ENCODE peak calls at places on chromosomes 3 and 15, in four cellular contexts. D, H, M and V are unnamed samples.

GRCh38 chr3:175103298-175103697 is 244.2 kb downstream of the NAALADL2 start:
- DNase-seq in D (no peak), H (no peak), M (no peak), V (no peak)

GRCh38 chr15:25903024-25903581 is 40.0 kb upstream of the ATP10A start:
- DNase-seq in D (no peak), H (no peak), M (no peak), V (no peak)

GRCh38 chr15:93422476-93422875 is 333.5 kb upstream of the RGMA start:
- DNase-seq in D (no peak), H (no peak), M (no peak), V (no peak)

GRCh38 chr3:131630117-131630516 is 127.3 kb upstream of the MRPL3 start:
- DNase-seq in D (no peak), H (no peak), M (no peak), V (no peak)

GRCh38 chr15:57697588-57697987 is 8.9 kb upstream of the POLR2M start:
- DNase-seq in D (no peak), H (no peak), M (no peak), V (no peak)

GRCh38 chr3:187628169-187628568 is 42.0 kb downstream of the SST start:
- DNase-seq in D (no peak), H (no peak), M (no peak), V (no peak)

GRCh38 chr3:49260711-49261357 is 16.2 kb downstream of the C3orf62 start:
- DNase-seq in D (no peak), H (no peak), M (no peak), V (no peak)

GRCh38 chr3:144053121-144053520 is 81.5 kb downstream of the DIPK2A start:
- DNase-seq in D (no peak), H (no peak), M (no peak), V (no peak)

GRCh38 chr3:197734667-197735318 is 1.9 kb downstream of the RUBCN start:
- DNase-seq in D (no peak), H (peak), M (no peak), V (no peak)

GRCh38 chr3:71302604-71303003 is 280.9 kb downstream of the FOXP1 start:
- DNase-seq in D (no peak), H (no peak), M (no peak), V (no peak)

GRCh38 chr3:71304261-71304646 is 279.3 kb downstream of the FOXP1 start:
- DNase-seq in D (no peak), H (no peak), M (no peak), V (no peak)

GRCh38 chr3:71305246-71306206 is 278.0 kb downstream of the FOXP1 start:
- DNase-seq in D (no peak), H (no peak), M (no peak), V (no peak)

GRCh38 chr3:71303627-71304260 is 279.8 kb downstream of the FOXP1 start:
- DNase-seq in D (no peak), H (no peak), M (no peak), V (no peak)

DNA sequence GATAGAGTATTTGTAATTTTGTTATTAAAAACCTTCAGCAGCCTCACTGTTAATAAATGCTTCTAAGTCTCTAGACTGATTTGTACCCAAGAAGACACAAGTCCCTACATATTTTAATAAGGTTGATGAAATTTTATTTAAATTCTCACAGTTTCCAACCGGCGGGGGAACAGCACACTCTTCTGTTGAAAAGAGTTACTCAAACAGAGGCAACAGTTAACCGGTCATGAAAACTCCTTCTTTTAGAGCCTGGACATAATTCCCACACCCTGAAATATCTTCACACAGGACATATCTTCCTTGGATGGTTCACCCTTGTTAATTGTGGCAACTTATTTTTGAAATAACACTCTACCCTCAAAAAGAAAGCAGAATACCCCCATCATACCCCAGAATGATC is 278.8 kb downstream of the FOXP1 start:
- DNase-seq in D (no peak), H (no peak), M (no peak), V (no peak)
- TF ChIP-seq CTCF in D (peak), H (peak), M (no peak), V (no peak)

DNA sequence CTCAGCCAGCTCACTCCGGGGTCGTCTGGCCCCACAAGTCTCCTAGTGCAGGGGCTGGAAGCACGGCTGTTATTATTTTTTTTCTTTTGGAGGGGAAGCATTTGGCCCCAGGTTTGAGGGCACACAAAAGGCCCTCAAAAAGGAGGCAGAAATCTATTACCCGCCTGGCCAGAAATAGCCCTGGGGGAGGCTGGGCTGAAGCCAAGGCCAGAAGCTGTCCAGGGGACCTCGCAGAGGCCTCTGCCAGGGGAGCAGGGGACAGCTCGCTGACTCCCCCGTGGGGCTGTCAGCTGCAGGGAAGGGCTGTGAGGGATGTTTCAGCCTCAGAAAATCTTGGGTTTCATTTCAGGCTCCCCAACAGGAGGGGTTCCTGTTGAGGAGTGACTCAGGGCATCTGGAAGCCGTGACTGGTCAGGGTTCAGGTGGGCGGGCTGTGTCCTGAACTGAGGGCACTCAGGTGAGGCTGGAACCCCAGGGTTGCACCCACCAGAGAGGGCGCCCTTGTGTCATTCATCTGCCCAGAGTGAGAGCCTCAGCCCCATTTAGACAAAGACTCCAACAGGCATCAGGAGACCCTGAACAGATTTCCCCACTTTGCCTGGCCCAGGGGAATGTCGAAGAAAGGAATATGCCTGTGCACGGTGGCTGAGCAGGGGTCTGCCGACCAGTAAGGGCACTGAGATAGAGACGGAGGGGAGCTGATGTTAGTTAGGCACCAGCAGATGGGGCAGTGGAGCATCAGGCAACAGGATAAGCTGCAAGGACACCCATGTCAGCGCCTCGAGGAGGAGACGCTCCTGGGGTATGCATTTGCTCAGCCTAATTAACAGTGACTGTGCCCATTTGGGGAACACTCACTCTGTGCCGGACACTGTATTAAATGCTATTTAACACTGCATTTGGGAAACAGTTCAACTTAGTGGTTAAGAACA is 43.5 kb upstream of the SLC6A11 start:
- DNase-seq in D (no peak), H (no peak), M (no peak), V (no peak)
- TF ChIP-seq CTCF in D (no peak), H (no peak), M (no peak), V (peak)

GRCh38 chr3:188746291-188746783 is 425.4 kb upstream of the TPRG1 start:
- DNase-seq in D (no peak), H (no peak), M (no peak), V (no peak)

GRCh38 chr3:188749830-188750229 is 421.9 kb upstream of the TPRG1 start:
- DNase-seq in D (no peak), H (no peak), M (no peak), V (no peak)

GRCh38 chr3:188750625-188751024 is 421.1 kb upstream of the TPRG1 start:
- DNase-seq in D (no peak), H (no peak), M (no peak), V (no peak)

GRCh38 chr3:188747487-188747886 is 424.3 kb upstream of the TPRG1 start:
- DNase-seq in D (no peak), H (no peak), M (no peak), V (no peak)

GRCh38 chr3:188749010-188749617 is 422.7 kb upstream of the TPRG1 start:
- DNase-seq in D (no peak), H (peak), M (no peak), V (no peak)
- TF ChIP-seq CTCF in D (no peak), H (peak), M (peak), V (peak)

GRCh38 chr3:62159693-62160092 is 213.7 kb downstream of the FEZF2 start:
- DNase-seq in D (no peak), H (no peak), M (no peak), V (no peak)
- TF ChIP-seq CTCF in D (no peak), H (no peak), M (no peak), V (no peak)